ENCODE peak calls at places on chromosomes 12 and 14, in four cellular contexts. Z, X, V and N are unnamed samples. For H3K9me3 and H3K4me1, the result is how much of the 10 kb centered on the place peaks cover.

GRCh38 chr12:82375201-82375600 is 16.9 kb downstream of the METTL25 start:
- DNase-seq in Z (no peak), X (no peak), V (no peak), N (no peak)

GRCh38 chr12:26878661-26879119 is 45.7 kb upstream of the ITPR2 start:
- DNase-seq in Z (peak), X (no peak), V (peak), N (peak)

GRCh38 chr14:23399591-23399990 is 8.5 kb downstream of the MYH6 start:
- DNase-seq in Z (peak), X (no peak), V (no peak), N (no peak)

GRCh38 chr12:2110127-2110526 is 57.3 kb downstream of the CACNA1C start:
- DNase-seq in Z (no peak), X (no peak), V (no peak), N (no peak)

GRCh38 chr12:24905431-24905830 is 43.5 kb downstream of the BCAT1 start:
- DNase-seq in Z (no peak), X (no peak), V (no peak), N (no peak)

GRCh38 chr12:125014526-125014925 is 21.1 kb downstream of the BRI3BP start:
- DNase-seq in Z (no peak), X (no peak), V (no peak), N (no peak)

GRCh38 chr12:89669197-89669596 is 39.4 kb downstream of the ATP2B1 start:
- DNase-seq in Z (no peak), X (no peak), V (no peak), N (no peak)

GRCh38 chr12:22396253-22396652 is 61.7 kb upstream of the ST8SIA1 start:
- DNase-seq in Z (no peak), X (no peak), V (no peak), N (no peak)

GRCh38 chr12:47819902-47820630 is at the start of gene HDAC7:
- DNase-seq in Z (peak), X (peak), V (peak), N (peak)

GRCh38 chr14:24177928-24178327 is 6.0 kb downstream of the REC8 start:
- DNase-seq in Z (no peak), X (no peak), V (no peak), N (no peak)

GRCh38 chr12:79618848-79619404 is 71.8 kb downstream of the PAWR start:
- DNase-seq in Z (no peak), X (no peak), V (no peak), N (no peak)

GRCh38 chr12:9143929-9144328 is 28.2 kb upstream of the A2M start:
- DNase-seq in Z (no peak), X (no peak), V (no peak), N (no peak)

GRCh38 chr12:9148926-9149325 is 33.2 kb upstream of the A2M start:
- DNase-seq in Z (no peak), X (no peak), V (no peak), N (no peak)

DNA sequence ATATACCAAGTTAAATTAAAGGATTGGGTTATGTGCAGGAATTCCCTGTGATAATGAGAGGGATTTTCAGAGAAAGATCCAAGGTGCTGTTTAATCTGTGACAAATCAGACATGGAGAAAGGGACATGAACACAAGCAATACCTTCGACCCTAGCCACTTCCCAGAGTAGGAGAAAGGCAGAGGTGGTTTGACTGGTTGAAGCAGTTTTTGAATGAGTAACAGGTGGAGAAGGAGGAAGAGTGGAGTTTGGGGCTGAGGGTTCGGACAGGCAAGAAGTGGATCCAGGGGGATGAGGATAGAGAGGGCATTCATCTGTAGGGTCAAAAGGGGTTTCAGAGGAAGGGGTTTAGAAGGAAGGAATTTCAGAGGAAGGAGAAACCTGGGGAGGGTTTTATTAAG is 27.4 kb upstream of the A2M start:
- DNase-seq in Z (no peak), X (no peak), V (no peak), N (no peak)
- H3K9me3 ChIP-seq in Z (under half), X (under half), V (under half), N (under half)

GRCh38 chr12:110123861-110124183 is 335 bp upstream of the IFT81 start:
- DNase-seq in Z (no peak), X (no peak), V (no peak), N (no peak)

GRCh38 chr12:110120878-110121277 is 3.3 kb upstream of the IFT81 start:
- DNase-seq in Z (no peak), X (no peak), V (no peak), N (no peak)

GRCh38 chr12:110122929-110123328 is 1.2 kb upstream of the IFT81 start:
- DNase-seq in Z (no peak), X (no peak), V (no peak), N (no peak)

GRCh38 chr12:110126557-110126956 is 2.4 kb downstream of the IFT81 start:
- DNase-seq in Z (no peak), X (no peak), V (no peak), N (no peak)

DNA sequence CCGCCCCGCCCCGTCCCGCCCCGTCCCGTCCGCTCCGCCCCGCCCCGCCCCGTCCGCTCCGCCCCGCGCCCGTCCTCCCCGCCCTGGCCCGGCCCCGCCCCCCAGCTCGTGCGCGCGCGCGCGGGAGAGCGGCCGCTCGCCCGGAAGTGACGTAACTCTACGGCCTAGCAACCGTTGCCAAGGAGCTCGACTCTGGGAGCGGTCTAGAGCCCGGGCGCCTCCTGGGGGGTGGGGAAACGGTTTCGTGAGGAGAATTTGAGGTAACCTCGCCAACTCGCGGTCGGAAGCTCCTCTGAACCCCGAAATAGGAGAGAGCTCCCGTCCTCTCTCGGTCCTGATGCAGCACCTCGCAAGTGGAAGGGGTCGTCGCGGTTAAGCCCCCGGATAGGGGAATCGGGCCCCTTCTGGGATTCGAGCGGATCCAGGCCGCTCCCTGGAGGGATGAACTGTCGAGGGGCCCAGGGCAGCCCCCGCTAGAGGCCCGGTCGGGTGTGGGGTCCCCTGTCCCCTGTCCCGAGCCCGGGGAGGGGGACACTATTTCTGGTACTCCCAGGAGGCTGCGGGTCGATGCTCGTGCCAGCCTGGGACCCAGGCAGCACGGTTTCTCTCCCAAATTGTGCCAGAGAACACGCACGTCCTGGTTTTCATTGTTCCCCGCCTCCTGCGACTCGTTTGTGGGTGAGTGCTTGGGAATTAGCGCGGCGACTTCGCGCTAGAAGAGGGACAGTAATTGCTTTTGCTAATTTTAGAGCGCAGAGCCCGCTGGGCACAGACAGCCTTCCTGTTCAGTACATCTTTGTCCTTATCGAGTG is at the start of gene IFT81:
- DNase-seq in Z (peak), X (peak), V (peak), N (peak)
- TF ChIP-seq POLR2A in Z (peak), X (no peak), V (no peak), N (peak)

DNA sequence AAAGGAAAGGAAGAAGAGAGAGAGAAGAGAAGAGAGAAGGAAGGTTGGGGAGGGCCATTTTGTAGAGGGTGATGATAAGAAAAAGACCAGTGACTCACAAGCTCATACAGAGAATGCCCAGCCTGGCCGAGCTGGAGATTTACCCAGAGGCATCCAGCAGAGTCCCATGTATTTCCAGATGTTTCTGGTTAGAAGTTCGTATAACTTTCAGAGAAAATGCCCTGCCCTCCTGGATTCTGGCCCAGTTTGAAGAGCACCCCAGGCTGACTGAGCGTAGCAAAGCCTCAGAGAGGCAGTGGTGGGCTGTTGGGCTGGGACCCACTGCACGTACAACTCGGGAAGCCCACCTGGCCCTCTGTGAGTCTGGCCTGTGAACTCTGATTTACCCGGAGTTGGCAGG is 221.8 kb downstream of the SLC41A2 start:
- DNase-seq in Z (no peak), X (no peak), V (no peak), N (no peak)
- H3K4me1 ChIP-seq in Z (under half), X (under half), V (under half), N (under half)

DNA sequence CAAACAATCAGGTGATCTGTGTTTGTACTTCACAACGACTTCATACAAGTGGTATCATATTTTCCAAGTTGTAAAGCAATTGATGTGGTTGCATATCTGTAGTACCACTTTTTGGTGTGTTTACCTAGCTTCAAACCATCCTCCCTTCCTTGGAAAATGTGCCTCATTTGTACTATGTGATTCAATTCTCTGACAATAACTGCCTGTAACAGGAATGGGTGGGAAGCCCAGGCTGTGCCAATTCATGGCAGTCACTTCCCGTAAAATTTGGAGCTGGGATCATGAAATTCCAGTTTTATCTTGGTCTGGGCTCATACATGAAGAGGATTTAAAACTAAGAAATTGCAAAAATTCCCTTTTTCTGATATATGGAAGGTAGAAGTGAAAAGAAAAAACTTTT is 250.1 kb downstream of the DIO2 start:
- DNase-seq in Z (no peak), X (no peak), V (no peak), N (no peak)
- H3K9me3 ChIP-seq in Z (under half), X (under half), V (under half), N (under half)

DNA sequence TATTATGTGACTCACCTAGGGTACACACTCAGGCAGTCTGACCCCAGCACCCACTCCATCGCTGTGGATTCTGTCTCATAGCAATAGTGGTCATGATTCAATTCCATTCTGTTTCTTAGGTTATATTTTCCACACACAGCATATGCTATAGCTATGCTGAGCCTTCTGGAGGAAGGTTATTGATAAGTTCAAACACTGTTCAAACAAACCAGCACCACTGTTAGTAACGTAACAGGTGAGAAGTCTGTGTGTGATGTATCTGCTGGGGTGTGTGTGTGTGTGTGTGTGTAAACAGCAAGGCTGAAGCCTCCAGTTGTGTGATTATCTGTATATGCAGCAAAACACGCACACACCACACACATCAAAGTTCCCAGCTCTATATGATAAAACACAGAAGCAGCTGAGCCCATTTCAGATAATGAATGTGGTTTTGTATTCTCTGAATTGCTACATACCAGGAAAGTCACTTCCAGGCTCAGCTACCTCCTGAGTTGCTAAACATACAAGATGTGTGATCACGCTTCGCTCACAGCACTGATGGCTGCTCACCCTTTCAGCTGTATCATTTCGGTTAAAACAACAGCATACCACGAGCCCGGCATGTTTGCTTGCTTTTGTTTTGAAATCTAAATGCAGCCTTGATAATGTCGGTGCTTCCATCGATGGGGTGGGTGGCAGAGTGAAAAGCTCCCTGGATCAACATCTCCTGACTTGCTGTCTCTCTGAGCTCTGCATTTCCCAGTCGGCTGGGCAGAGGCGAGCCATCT is 6.8 kb upstream of the SYNE3 start:
- DNase-seq in Z (no peak), X (no peak), V (peak), N (no peak)
- TF ChIP-seq POLR2A in Z (no peak), X (no peak), V (no peak), N (no peak)